ENCODE peak calls at places on chromosomes 13 and 19, in eight cellular contexts. H is sigmoid colon; E is CD4-positive, alpha-beta T cell; Y is heart right ventricle; A is upper lobe of left lung; V is A549; D is IMR-90; L is astrocyte of the spinal cord. K is an unnamed sample.

GRCh38 chr13:110341445-110342247 is 34.6 kb downstream of the COL4A2 start:
- DNase-seq in H (no peak), A (no peak), D (peak), Y (peak), V (no peak), L (peak), E (no peak), K (no peak)

GRCh38 chr13:69683921-69684663 is 423.5 kb upstream of the ATXN8OS start:
- DNase-seq in A (peak), L (no peak), Y (no peak), D (no peak), H (no peak), V (no peak), E (no peak), K (peak)

GRCh38 chr13:30762643-30763042 is 27.3 kb downstream of the ALOX5AP start:
- DNase-seq in L (no peak), H (no peak), D (peak), A (no peak), E (no peak), V (no peak), Y (no peak), K (no peak)

GRCh38 chr13:33509642-33510229 is 224.2 kb upstream of the STARD13 start:
- DNase-seq in A (peak), Y (peak), V (no peak), D (no peak), H (peak), E (no peak), L (peak), K (no peak)

GRCh38 chr19:44850641-44851109 is 4.6 kb downstream of the NECTIN2 start:
- DNase-seq in E (no peak), L (no peak), V (no peak), A (no peak), H (peak), Y (no peak), D (no peak), K (no peak)

GRCh38 chr13:99659234-99659633 is 158.0 kb downstream of the TM9SF2 start:
- DNase-seq in H (no peak), Y (no peak), L (no peak), E (no peak), A (no peak), V (no peak), D (no peak), K (peak)

GRCh38 chr19:47447470-47448359 is 24.0 kb downstream of the SLC8A2 start:
- DNase-seq in E (peak), H (no peak), D (peak), A (peak), L (peak), Y (peak), V (peak), K (peak)

GRCh38 chr13:20174656-20175405 is 14.0 kb upstream of the GJA3 start:
- DNase-seq in V (peak), E (peak), A (peak), Y (peak), D (peak), L (peak), H (peak), K (peak)

GRCh38 chr19:46958542-46958941 is 61.1 kb upstream of the NPAS1 start:
- DNase-seq in D (peak), L (no peak), E (no peak), V (no peak), Y (no peak), H (no peak), A (no peak), K (peak)

GRCh38 chr13:77544365-77544764 is 8.9 kb downstream of the SCEL start:
- DNase-seq in V (no peak), Y (peak), E (no peak), H (peak), A (peak), L (peak), D (no peak), K (no peak)

GRCh38 chr19:47413941-47414340 is 5.4 kb downstream of the MEIS3 start:
- DNase-seq in D (no peak), A (no peak), V (no peak), L (no peak), H (no peak), Y (no peak), E (no peak), K (no peak)

GRCh38 chr13:77465595-77466195 is 69.8 kb upstream of the SCEL start:
- DNase-seq in Y (no peak), L (no peak), E (no peak), D (no peak), H (no peak), A (no peak), V (no peak), K (no peak)

GRCh38 chr19:3699741-3700241 is 477 bp downstream of the PIP5K1C start:
- DNase-seq in E (no peak), Y (no peak), H (no peak), D (no peak), L (no peak), A (no peak), V (no peak), K (no peak)

GRCh38 chr19:17966497-17967257 is at the start of gene KCNN1:
- DNase-seq in Y (no peak), L (no peak), H (no peak), E (no peak), A (no peak), V (peak), D (no peak), K (no peak)

GRCh38 chr13:28574617-28575142 is 79.8 kb upstream of the FLT1 start:
- DNase-seq in H (no peak), E (no peak), A (peak), D (peak), V (peak), L (peak), Y (no peak), K (peak)

GRCh38 chr19:20359933-20360720 is 193.1 kb downstream of the ZNF486 start:
- DNase-seq in A (no peak), Y (no peak), V (no peak), L (no peak), E (no peak), H (no peak), D (no peak), K (no peak)

GRCh38 chr13:33349314-33349995 is 63.9 kb upstream of the STARD13 start:
- DNase-seq in Y (no peak), V (no peak), A (peak), E (no peak), D (no peak), L (no peak), H (peak), K (no peak)

GRCh38 chr19:34366670-34367423 is 1.9 kb downstream of the GPI start:
- DNase-seq in D (peak), V (no peak), A (no peak), L (peak), Y (no peak), H (no peak), E (no peak), K (no peak)

GRCh38 chr19:47790398-47790814 is 11.9 kb downstream of the SELENOW start:
- DNase-seq in A (peak), D (peak), L (peak), V (peak), E (peak), H (peak), Y (peak), K (peak)

GRCh38 chr19:3780786-3781304 is 5.3 kb downstream of the MATK start:
- DNase-seq in E (no peak), D (no peak), L (no peak), Y (no peak), V (no peak), A (no peak), H (no peak), K (peak)

GRCh38 chr19:48964205-48965032 is 690 bp upstream of the FTL start:
- DNase-seq in L (no peak), H (no peak), V (peak), E (no peak), D (peak), Y (no peak), A (peak), K (no peak)

GRCh38 chr19:41421314-41421713 is 5.9 kb downstream of the B3GNT8 start:
- DNase-seq in E (no peak), H (no peak), D (no peak), V (no peak), A (no peak), Y (no peak), L (no peak), K (no peak)

GRCh38 chr19:33377586-33378475 is 4.3 kb downstream of the CEBPG start:
- DNase-seq in L (no peak), A (no peak), E (no peak), H (peak), V (no peak), Y (no peak), D (no peak), K (no peak)

GRCh38 chr13:79637086-79637763 is 156.3 kb downstream of the NDFIP2 start:
- DNase-seq in A (no peak), D (no peak), Y (peak), L (no peak), E (no peak), H (no peak), V (no peak), K (no peak)

GRCh38 chr13:112956516-112957294 is 12.3 kb upstream of the MCF2L start:
- DNase-seq in D (no peak), A (no peak), H (no peak), L (no peak), V (no peak), Y (no peak), E (no peak), K (no peak)

GRCh38 chr13:80086304-80086721 is 254.6 kb downstream of the SPRY2 start:
- DNase-seq in E (no peak), V (no peak), L (peak), A (no peak), H (no peak), D (peak), Y (no peak), K (no peak)

GRCh38 chr19:16359964-16360363 is 35.3 kb downstream of the KLF2 start:
- DNase-seq in H (no peak), Y (no peak), L (no peak), V (no peak), E (no peak), D (no peak), A (no peak), K (no peak)

GRCh38 chr19:16361254-16361653 is 36.6 kb downstream of the KLF2 start:
- DNase-seq in D (no peak), H (peak), E (no peak), Y (no peak), L (no peak), A (no peak), V (no peak), K (no peak)

GRCh38 chr19:16361926-16362325 is 37.3 kb downstream of the KLF2 start:
- DNase-seq in E (no peak), A (no peak), H (no peak), Y (no peak), V (no peak), D (no peak), L (no peak), K (no peak)

GRCh38 chr19:16359074-16359473 is 34.4 kb downstream of the KLF2 start:
- DNase-seq in E (no peak), Y (no peak), H (no peak), A (no peak), L (no peak), V (no peak), D (no peak), K (no peak)

GRCh38 chr19:16360738-16361137 is 36.1 kb downstream of the KLF2 start:
- DNase-seq in V (no peak), H (no peak), Y (no peak), E (no peak), L (no peak), D (no peak), A (no peak), K (no peak)
- TF ChIP-seq CTCF in V (no peak), H (no peak), Y (no peak), E (no peak), L (no peak), D (no peak), A (no peak), K (no peak)

GRCh38 chr19:4831351-4832340 is at the start of gene TICAM1:
- DNase-seq in H (peak), V (peak), Y (peak), E (peak), D (peak), L (peak), A (peak), K (peak)
- TF ChIP-seq CTCF in H (no peak), V (no peak), Y (no peak), E (no peak), D (no peak), L (no peak), A (peak), K (no peak)

GRCh38 chr19:15479391-15480345 is at the start of gene PGLYRP2:
- DNase-seq in V (no peak), D (no peak), E (no peak), Y (peak), H (no peak), A (peak), L (no peak), K (no peak)
- TF ChIP-seq CTCF in V (no peak), D (no peak), E (no peak), Y (peak), H (no peak), A (peak), L (no peak), K (no peak)

DNA sequence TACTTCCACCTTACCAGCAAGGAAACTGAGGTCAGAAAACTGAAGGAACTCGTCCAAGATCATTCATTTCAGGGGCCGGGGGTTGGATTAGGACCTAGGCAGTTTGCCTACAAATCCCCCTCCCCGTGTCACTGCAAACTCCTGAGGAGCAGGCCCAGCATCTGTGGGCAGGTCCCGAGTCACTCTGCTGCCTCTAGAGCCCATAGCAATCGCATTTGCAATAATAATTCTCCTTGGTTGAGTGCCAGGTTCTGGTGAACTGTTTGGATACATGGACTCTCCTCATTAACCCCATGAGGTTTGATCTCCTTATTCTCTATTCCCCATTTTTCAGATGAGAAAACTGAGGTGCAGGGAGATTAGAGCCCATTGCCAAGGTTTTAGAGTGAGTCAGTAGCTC is 903 bp downstream of the PIN1 start:
- DNase-seq in H (no peak), D (peak), V (no peak), A (no peak), Y (no peak), E (no peak), L (peak), K (peak)
- TF ChIP-seq CTCF in H (no peak), D (no peak), V (no peak), A (no peak), Y (no peak), E (no peak), L (no peak), K (no peak)

DNA sequence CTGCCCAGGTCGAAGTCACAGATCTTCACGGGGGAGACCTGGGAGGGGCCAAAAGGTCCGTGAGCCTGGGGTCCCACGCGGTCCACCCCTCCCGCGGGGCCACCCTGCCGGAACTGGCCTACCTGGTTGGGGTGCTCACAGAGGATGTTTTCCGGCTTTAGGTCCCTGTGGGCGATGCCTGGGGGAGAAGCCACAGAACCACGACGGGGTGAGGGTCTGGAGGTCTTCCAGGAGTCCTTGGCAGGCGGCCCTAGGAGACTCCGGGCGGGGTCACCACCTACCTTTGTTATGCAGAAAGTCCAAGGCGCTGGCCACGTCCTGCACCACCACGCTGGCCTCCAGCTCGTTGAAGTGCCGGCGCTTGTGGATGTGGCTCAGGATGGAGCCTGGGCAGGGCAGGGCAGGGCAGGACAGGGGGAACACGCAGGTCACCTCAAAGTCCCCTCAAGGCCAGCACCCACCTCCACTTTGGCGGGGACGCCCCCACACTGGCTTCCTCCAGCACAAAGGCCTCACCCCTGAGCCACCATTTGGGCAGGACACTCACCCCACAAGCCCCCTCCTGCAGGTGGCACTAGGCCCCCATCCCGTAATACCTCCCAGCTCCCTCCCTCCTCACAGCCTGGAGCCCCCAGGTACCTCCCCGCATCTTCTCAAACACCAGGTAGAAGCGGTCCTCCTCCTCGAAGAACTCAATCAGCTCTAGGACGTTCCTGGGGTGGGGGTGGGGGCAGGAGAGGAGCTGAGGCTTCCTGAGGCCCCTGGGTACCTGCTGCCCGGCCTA is 8.4 kb downstream of the MKNK2 start:
- DNase-seq in V (no peak), A (peak), E (no peak), L (no peak), H (peak), D (no peak), Y (peak), K (peak)
- TF ChIP-seq CTCF in V (no peak), A (no peak), E (no peak), L (no peak), H (no peak), D (no peak), Y (no peak), K (no peak)

DNA sequence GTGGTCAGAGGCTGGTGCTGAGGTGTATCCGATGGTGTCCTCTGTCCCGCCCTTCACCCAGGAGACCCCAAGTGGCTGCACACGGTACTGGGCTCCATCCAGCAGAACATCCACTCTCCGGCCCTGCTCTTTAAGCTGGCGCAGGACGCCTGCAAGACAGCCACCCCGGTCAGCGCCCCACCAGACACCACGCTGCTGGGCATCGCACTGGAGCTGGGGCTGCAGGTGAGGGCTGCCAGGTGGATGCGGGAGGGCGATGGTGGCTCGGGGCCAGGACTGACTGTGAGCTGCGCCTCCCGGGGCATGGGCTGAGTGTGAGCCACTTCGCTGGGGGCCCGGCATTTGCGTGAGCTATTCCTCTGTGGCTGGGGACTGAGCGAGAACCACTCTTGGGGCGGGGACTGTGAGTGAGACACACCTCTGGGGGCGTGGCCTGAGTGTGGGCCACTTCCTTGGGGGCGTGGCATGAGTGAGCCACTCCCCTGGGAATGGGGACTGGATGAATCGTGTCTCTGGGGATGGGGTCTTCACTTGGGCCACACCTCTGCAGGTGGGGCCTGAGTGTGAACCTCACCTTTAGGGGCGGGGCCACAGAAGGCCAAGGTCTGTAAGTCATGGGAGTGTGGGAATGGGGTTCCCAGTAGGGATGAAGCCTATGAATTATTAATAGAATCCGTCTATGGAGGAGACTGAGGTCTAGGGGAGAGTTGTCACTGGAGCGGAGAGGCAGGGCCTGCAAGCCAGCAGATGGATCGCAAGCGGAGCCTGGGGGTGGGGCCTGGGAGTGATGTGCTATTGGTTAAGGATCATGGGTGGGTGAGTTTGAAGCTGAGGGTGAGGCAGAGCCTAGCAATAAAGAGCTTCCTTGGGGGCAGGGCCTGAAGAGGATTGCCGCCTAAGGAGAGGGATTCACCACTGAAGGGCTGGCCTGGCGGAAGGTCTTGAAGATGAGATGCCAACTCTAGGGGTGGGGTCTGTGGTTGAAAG is 30.5 kb downstream of the ZSWIM4 start:
- DNase-seq in Y (no peak), E (no peak), L (no peak), D (no peak), H (no peak), A (no peak), V (no peak), K (no peak)
- TF ChIP-seq CTCF in Y (no peak), E (no peak), L (peak), D (peak), H (no peak), A (no peak), V (no peak), K (peak)

K was measured in GM12865.